ENCODE peak calls at places on chromosomes 12 and 14, in seven cellular contexts. I is astrocyte of the cerebellum, O is thyroid gland, X is fibroblast of lung, R is keratinocyte, V is HepG2, A is tibial artery. D is an unnamed sample.

GRCh38 chr14:21924479-21924878 is 250.9 kb upstream of the OR4E1 start:
- DNase-seq in I (no peak), O (no peak), X (no peak), R (no peak), V (no peak), A (no peak), D (no peak)

GRCh38 chr12:125254856-125255255 is 189.6 kb downstream of the AACS start:
- DNase-seq in I (no peak), O (no peak), X (no peak), R (no peak), V (no peak), A (no peak), D (no peak)

GRCh38 chr12:1933342-1933992 is 15.0 kb upstream of the CACNA2D4 start:
- DNase-seq in I (peak), O (peak), X (peak), R (no peak), V (no peak), A (peak), D (no peak)

GRCh38 chr12:42550815-42551214 is 38.7 kb downstream of the PRICKLE1 start:
- DNase-seq in I (no peak), O (no peak), X (no peak), R (no peak), V (no peak), A (no peak), D (no peak)

GRCh38 chr12:47885012-47885501 is 19.7 kb downstream of the VDR start:
- DNase-seq in I (no peak), O (no peak), X (no peak), R (no peak), V (no peak), A (peak), D (no peak)

GRCh38 chr12:32885831-32886230 is 10.7 kb downstream of the PKP2 start:
- DNase-seq in I (no peak), O (no peak), X (no peak), R (no peak), V (no peak), A (no peak), D (no peak)

GRCh38 chr14:101588286-101588975 is 27.1 kb downstream of the DIO3 start:
- DNase-seq in I (no peak), O (no peak), X (no peak), R (no peak), V (no peak), A (no peak), D (no peak)

GRCh38 chr14:100782516-100783320 is 43.2 kb upstream of the MEG3 start:
- DNase-seq in I (no peak), O (no peak), X (no peak), R (no peak), V (peak), A (peak), D (no peak)

GRCh38 chr12:46224401-46224800 is 44.4 kb downstream of the SLC38A1 start:
- DNase-seq in I (peak), O (peak), X (peak), R (no peak), V (no peak), A (peak), D (no peak)

GRCh38 chr12:40375076-40375475 is 150.3 kb downstream of the LRRK2 start:
- DNase-seq in I (no peak), O (no peak), X (no peak), R (no peak), V (peak), A (no peak), D (no peak)

GRCh38 chr12:85036241-85036707 is at the start of the genes LRRIQ1 and TSPAN19:
- DNase-seq in I (peak), O (peak), X (peak), R (peak), V (peak), A (peak), D (peak)

GRCh38 chr14:105474478-105475268 is at the start of gene CRIP2:
- DNase-seq in I (no peak), O (peak), X (peak), R (no peak), V (no peak), A (peak), D (no peak)

GRCh38 chr14:74574092-74574438 is 38.0 kb downstream of the LTBP2 start:
- DNase-seq in I (no peak), O (no peak), X (peak), R (no peak), V (no peak), A (no peak), D (no peak)

GRCh38 chr12:10959777-10960176 is 20.7 kb upstream of the TAS2R14 start:
- DNase-seq in I (no peak), O (no peak), X (no peak), R (no peak), V (peak), A (no peak), D (no peak)

GRCh38 chr14:70014696-70015095 is 135.5 kb downstream of the SMOC1 start:
- DNase-seq in I (no peak), O (no peak), X (no peak), R (no peak), V (no peak), A (no peak), D (no peak)

GRCh38 chr12:2629051-2629450 is 165.7 kb upstream of the FKBP4 start:
- DNase-seq in I (no peak), O (peak), X (no peak), R (no peak), V (no peak), A (no peak), D (no peak)

GRCh38 chr12:110689002-110689600 is at the start of gene HVCN1:
- DNase-seq in I (no peak), O (peak), X (peak), R (no peak), V (no peak), A (peak), D (no peak)

GRCh38 chr12:98968896-98969295 is 323.8 kb downstream of the APAF1 start:
- DNase-seq in I (no peak), O (no peak), X (no peak), R (no peak), V (no peak), A (no peak), D (no peak)

GRCh38 chr14:78959674-78960264 is 789.6 kb downstream of the NRXN3 start:
- DNase-seq in I (peak), O (peak), X (peak), R (no peak), V (peak), A (peak), D (no peak)

GRCh38 chr12:28507055-28507454 is 316.8 kb downstream of the CCDC91 start:
- DNase-seq in I (peak), O (no peak), X (peak), R (no peak), V (no peak), A (no peak), D (no peak)

GRCh38 chr12:13044002-13044858 is at the start of gene FAM234B:
- DNase-seq in I (no peak), O (peak), X (peak), R (no peak), V (peak), A (peak), D (peak)

GRCh38 chr12:55074771-55075170 is 51.4 kb upstream of the OR9K2 start:
- DNase-seq in I (no peak), O (no peak), X (no peak), R (no peak), V (no peak), A (no peak), D (no peak)

GRCh38 chr12:38771871-38772270 is 133.5 kb downstream of the CPNE8 start:
- DNase-seq in I (no peak), O (no peak), X (no peak), R (no peak), V (no peak), A (no peak), D (no peak)

GRCh38 chr14:38828183-38828877 is 274.7 kb downstream of the SEC23A start:
- DNase-seq in I (no peak), O (peak), X (no peak), R (no peak), V (no peak), A (no peak), D (no peak)

GRCh38 chr12:132219323-132219722 is 75.1 kb downstream of the NOC4L start:
- DNase-seq in I (no peak), O (peak), X (no peak), R (no peak), V (no peak), A (peak), D (no peak)

GRCh38 chr12:116389990-116390655 is 112.6 kb upstream of the MED13L start:
- DNase-seq in I (peak), O (no peak), X (peak), R (peak), V (no peak), A (no peak), D (peak)

GRCh38 chr12:106304797-106305196 is 2.3 kb downstream of the TCP11L2 start:
- DNase-seq in I (no peak), O (no peak), X (no peak), R (no peak), V (no peak), A (no peak), D (no peak)

GRCh38 chr14:68783408-68784297 is 9.2 kb downstream of the ZFP36L1 start:
- DNase-seq in I (no peak), O (no peak), X (no peak), R (no peak), V (peak), A (no peak), D (no peak)

GRCh38 chr12:105264771-105265170 is 28.8 kb upstream of the APPL2 start:
- DNase-seq in I (no peak), O (no peak), X (no peak), R (no peak), V (no peak), A (no peak), D (no peak)

GRCh38 chr12:11981174-11981733 is 89.5 kb upstream of the BCL2L14 start:
- DNase-seq in I (no peak), O (no peak), X (peak), R (no peak), V (no peak), A (no peak), D (no peak)

GRCh38 chr12:114933428-114934160 is 249.6 kb upstream of the TBX3 start:
- DNase-seq in I (peak), O (no peak), X (peak), R (no peak), V (peak), A (no peak), D (peak)

GRCh38 chr14:26841920-26842741 is 244.3 kb upstream of the NOVA1 start:
- DNase-seq in I (peak), O (peak), X (peak), R (no peak), V (peak), A (peak), D (peak)

GRCh38 chr14:77140937-77141591 is 527 bp downstream of the ZDHHC22 start:
- DNase-seq in I (no peak), O (peak), X (peak), R (no peak), V (no peak), A (no peak), D (no peak)
- TF ChIP-seq CTCF in I (peak), O (no peak), X (no peak), R (peak), V (peak), A (peak), D (peak)

DNA sequence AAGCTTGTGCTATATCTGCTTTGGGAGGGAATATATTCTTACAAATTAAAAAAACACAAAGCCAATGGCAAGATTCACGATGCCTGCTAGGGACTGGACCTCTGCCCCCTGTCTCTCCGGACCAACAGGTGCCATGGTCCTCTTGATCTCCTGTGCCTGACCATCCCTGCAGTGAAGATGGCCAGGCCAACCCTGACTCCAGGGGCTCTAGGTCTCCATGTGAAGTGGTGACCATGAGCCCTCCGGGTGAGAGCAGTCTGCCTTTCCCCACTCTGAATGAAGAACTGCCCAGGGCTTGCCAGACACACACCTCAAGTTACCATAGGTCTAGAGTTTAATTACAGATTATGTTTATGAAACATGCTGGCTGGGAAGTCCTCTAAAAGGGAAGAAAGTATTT is 1.5 kb downstream of the ARHGDIB start:
- DNase-seq in I (no peak), O (no peak), X (no peak), R (no peak), V (no peak), A (no peak), D (no peak)
- H3K4me3 ChIP-seq in I (no peak), O (no peak), X (no peak), R (peak), V (no peak), A (peak), D (no peak)

DNA sequence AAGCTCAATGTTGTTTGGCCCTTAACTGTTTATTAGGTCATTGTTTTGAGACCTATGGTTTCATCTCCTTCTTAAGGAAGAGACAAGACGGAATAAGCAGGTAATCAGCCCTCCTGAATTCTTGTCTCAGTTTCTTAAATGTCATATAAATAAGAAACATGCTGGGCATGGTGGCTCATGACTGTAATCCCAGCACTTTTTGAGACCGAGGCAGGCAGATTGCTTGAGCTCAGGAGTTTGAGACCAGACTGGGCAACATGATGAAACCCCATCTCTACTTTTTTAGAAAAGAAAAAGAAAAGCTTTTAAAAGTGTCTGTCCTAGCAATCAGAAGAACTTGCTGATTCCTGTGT is 5.1 kb downstream of the MTRFR start:
- DNase-seq in I (no peak), O (no peak), X (no peak), R (no peak), V (no peak), A (no peak), D (no peak)
- TF ChIP-seq CTCF in I (no peak), O (no peak), X (no peak), R (no peak), V (no peak), A (no peak), D (no peak)

GRCh38 chr14:37599527-37600368 is 4.3 kb downstream of the TTC6 start:
- DNase-seq in I (no peak), O (no peak), X (no peak), R (no peak), V (no peak), A (no peak), D (no peak)
- H3K4me3 ChIP-seq in I (peak), O (no peak), X (no peak), R (peak), V (no peak), A (no peak), D (no peak)

GRCh38 chr12:121581681-121582439 is 1.0 kb upstream of the KDM2B start:
- DNase-seq in I (no peak), O (peak), X (peak), R (no peak), V (no peak), A (peak), D (no peak)
- TF ChIP-seq CTCF in I (no peak), O (no peak), X (no peak), R (no peak), V (no peak), A (no peak), D (no peak)

GRCh38 chr12:3647504-3647903 is 105.4 kb downstream of the CRACR2A start:
- DNase-seq in I (no peak), O (no peak), X (no peak), R (no peak), V (no peak), A (no peak), D (no peak)
- H3K4me3 ChIP-seq in I (no peak), O (no peak), X (no peak), R (no peak), V (no peak), A (no peak), D (no peak)

GRCh38 chr12:100656141-100656540 is 82.7 kb downstream of the GAS2L3 start:
- DNase-seq in I (no peak), O (no peak), X (no peak), R (no peak), V (no peak), A (no peak), D (no peak)

GRCh38 chr12:100652488-100652887 is 79.0 kb downstream of the GAS2L3 start:
- DNase-seq in I (no peak), O (no peak), X (peak), R (no peak), V (peak), A (no peak), D (no peak)

GRCh38 chr12:100651694-100652093 is 78.2 kb downstream of the GAS2L3 start:
- DNase-seq in I (no peak), O (no peak), X (peak), R (no peak), V (peak), A (no peak), D (no peak)

GRCh38 chr12:100646896-100647295 is 73.4 kb downstream of the GAS2L3 start:
- DNase-seq in I (no peak), O (no peak), X (no peak), R (no peak), V (no peak), A (no peak), D (no peak)

GRCh38 chr12:100651108-100651507 is 77.6 kb downstream of the GAS2L3 start:
- DNase-seq in I (no peak), O (no peak), X (no peak), R (no peak), V (no peak), A (no peak), D (no peak)
- TF ChIP-seq CTCF in I (peak), O (no peak), X (no peak), R (peak), V (peak), A (no peak), D (peak)

DNA sequence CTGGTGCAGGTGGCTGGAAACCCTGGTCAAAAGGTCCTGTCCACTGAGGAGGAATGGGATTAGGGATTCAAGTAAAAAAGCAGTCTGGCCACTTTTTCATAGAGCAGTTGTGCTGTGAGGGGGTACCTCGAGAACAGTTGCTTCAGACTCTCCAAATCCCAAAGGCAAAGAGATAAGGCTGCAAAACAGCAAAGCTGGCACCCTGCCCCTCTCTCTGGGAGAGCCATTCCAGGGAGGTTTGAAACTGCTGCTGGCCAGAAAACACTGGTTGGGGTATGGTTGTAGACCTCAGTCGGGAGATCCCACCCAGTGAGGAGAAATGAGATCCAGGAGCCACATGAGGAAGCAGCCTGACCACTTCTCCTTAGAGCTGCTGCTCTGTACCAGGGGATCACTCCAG is 137.3 kb downstream of the CEP83 start:
- DNase-seq in I (no peak), O (no peak), X (no peak), R (no peak), V (no peak), A (no peak), D (no peak)
- H3K4me3 ChIP-seq in I (no peak), O (no peak), X (no peak), R (no peak), V (no peak), A (no peak), D (no peak)

DNA sequence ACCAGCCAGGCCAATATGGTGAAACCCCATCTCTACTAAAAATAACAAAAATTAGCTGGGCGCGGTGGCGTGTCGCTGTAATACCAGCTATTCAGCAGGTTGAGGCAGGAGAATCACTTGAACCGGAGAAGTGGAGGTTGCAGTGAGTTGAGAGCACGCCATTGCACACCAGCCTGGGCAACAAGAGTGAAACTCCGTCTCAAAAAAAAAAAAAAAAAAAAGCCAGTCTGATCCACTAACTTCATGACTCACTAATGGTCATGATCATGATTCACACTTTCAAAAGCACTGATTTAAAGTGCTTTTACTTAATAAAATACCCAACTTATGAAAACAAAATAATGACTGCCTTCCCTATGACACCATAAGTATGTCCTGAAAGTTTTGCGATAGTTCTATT is 38.4 kb upstream of the CPM start:
- DNase-seq in I (no peak), O (no peak), X (peak), R (peak), V (no peak), A (no peak), D (peak)
- TF ChIP-seq CTCF in I (no peak), O (no peak), X (no peak), R (no peak), V (no peak), A (no peak), D (no peak)